ENCODE peak calls at places on chromosomes 4 and X, in seven cellular contexts. One of them, this sample, is unnamed.

GRCh38 chr4:7172946-7173345 is 19.4 kb upstream of the SORCS2 start:
- DNase-seq in ovary: no peak
- DNase-seq in aorta: peak; percentile 47
- DNase-seq in mammary epithelial cell: no peak
- DNase-seq in right lobe of liver: no peak
- DNase-seq in CD8-positive, alpha-beta T cell: no peak
- DNase-seq in small intestine: no peak
- DNase-seq in this sample: no peak

GRCh38 chr4:95107635-95108034 is 349.9 kb downstream of the BMPR1B start:
- DNase-seq in ovary: no peak
- DNase-seq in aorta: peak; percentile 84
- DNase-seq in mammary epithelial cell: peak; percentile 39
- DNase-seq in right lobe of liver: no peak
- DNase-seq in CD8-positive, alpha-beta T cell: no peak
- DNase-seq in small intestine: peak; percentile 15
- DNase-seq in this sample: no peak

GRCh38 chrX:71482228-71482958 is 50.5 kb upstream of the OGT start:
- DNase-seq in ovary: no peak
- DNase-seq in aorta: no peak
- DNase-seq in mammary epithelial cell: peak; percentile 16
- DNase-seq in right lobe of liver: no peak
- DNase-seq in CD8-positive, alpha-beta T cell: no peak
- DNase-seq in small intestine: no peak
- DNase-seq in this sample: no peak

GRCh38 chrX:139286342-139286741 is 244.2 kb upstream of the F9 start:
- DNase-seq in ovary: no peak
- DNase-seq in aorta: no peak
- DNase-seq in mammary epithelial cell: no peak
- DNase-seq in right lobe of liver: peak; percentile 45
- DNase-seq in CD8-positive, alpha-beta T cell: no peak
- DNase-seq in small intestine: peak; percentile 0
- DNase-seq in this sample: no peak

GRCh38 chr4:95533254-95533653 is 15.5 kb downstream of the UNC5C start:
- DNase-seq in ovary: no peak
- DNase-seq in aorta: no peak
- DNase-seq in mammary epithelial cell: no peak
- DNase-seq in right lobe of liver: no peak
- DNase-seq in CD8-positive, alpha-beta T cell: no peak
- DNase-seq in small intestine: no peak
- DNase-seq in this sample: no peak

GRCh38 chr4:121656269-121656641 is 40.5 kb downstream of the ANXA5 start:
- DNase-seq in ovary: peak; percentile 35
- DNase-seq in aorta: no peak
- DNase-seq in mammary epithelial cell: peak; percentile 50
- DNase-seq in right lobe of liver: no peak
- DNase-seq in CD8-positive, alpha-beta T cell: no peak
- DNase-seq in small intestine: peak; percentile 24
- DNase-seq in this sample: no peak

GRCh38 chr4:143597271-143597670 is 83.8 kb downstream of the SMARCA5 start:
- DNase-seq in ovary: no peak
- DNase-seq in aorta: no peak
- DNase-seq in mammary epithelial cell: no peak
- DNase-seq in right lobe of liver: no peak
- DNase-seq in CD8-positive, alpha-beta T cell: no peak
- DNase-seq in small intestine: no peak
- DNase-seq in this sample: no peak

GRCh38 chr4:132383571-132384199 is 765.4 kb upstream of the PCDH10 start:
- DNase-seq in ovary: no peak
- DNase-seq in aorta: no peak
- DNase-seq in mammary epithelial cell: peak; percentile 3
- DNase-seq in right lobe of liver: no peak
- DNase-seq in CD8-positive, alpha-beta T cell: no peak
- DNase-seq in small intestine: peak; percentile 0
- DNase-seq in this sample: no peak

GRCh38 chrX:66014560-66014959 is 25.3 kb downstream of the VSIG4 start:
- DNase-seq in ovary: no peak
- DNase-seq in aorta: no peak
- DNase-seq in mammary epithelial cell: no peak
- DNase-seq in right lobe of liver: no peak
- DNase-seq in CD8-positive, alpha-beta T cell: no peak
- DNase-seq in small intestine: no peak
- DNase-seq in this sample: no peak

GRCh38 chrX:66015906-66016689 is 23.8 kb downstream of the VSIG4 start:
- DNase-seq in ovary: no peak
- DNase-seq in aorta: no peak
- DNase-seq in mammary epithelial cell: no peak
- DNase-seq in right lobe of liver: no peak
- DNase-seq in CD8-positive, alpha-beta T cell: no peak
- DNase-seq in small intestine: no peak
- DNase-seq in this sample: no peak

GRCh38 chrX:66014084-66014483 is 25.8 kb downstream of the VSIG4 start:
- DNase-seq in ovary: no peak
- DNase-seq in aorta: no peak
- DNase-seq in mammary epithelial cell: no peak
- DNase-seq in right lobe of liver: no peak
- DNase-seq in CD8-positive, alpha-beta T cell: no peak
- DNase-seq in small intestine: no peak
- DNase-seq in this sample: no peak

GRCh38 chrX:66016905-66017658 is 22.8 kb downstream of the VSIG4 start:
- DNase-seq in ovary: no peak
- DNase-seq in aorta: no peak
- DNase-seq in mammary epithelial cell: no peak
- DNase-seq in right lobe of liver: no peak
- DNase-seq in CD8-positive, alpha-beta T cell: no peak
- DNase-seq in small intestine: no peak
- DNase-seq in this sample: no peak

DNA sequence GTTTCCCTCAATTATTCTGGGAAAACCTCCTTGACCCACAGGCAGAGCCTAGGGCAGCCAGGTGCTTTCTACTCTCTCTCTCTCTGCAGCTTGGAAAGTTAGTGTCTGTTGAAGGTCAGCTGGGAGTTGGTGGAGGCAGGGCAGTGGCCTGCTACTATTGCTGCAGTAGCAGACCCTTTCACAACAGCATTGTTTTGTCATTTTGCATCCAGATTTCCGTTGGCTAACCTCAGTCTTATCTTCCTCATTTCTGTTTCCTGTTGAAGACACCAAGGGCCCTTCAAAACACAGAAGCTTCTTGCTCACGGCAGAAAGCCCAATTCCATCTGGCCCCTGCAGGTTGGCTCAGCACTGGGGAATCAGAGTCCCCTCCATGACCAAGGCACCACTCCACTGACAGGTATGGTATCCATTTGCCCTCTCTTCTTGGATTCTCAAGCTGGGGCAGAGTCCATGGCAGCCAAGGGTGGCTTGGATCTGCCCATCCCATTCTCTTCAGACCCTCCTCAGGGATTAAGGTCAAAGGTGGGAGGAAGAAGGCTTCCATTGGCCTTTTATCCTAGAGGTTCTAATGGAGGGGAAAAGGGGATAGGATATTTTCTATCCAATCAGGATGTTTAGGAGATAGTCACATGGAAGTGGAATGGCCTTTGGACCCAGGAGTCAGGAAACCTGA is 24.6 kb downstream of the VSIG4 start:
- DNase-seq in ovary: no peak
- DNase-seq in aorta: no peak
- DNase-seq in mammary epithelial cell: no peak
- DNase-seq in right lobe of liver: no peak
- DNase-seq in CD8-positive, alpha-beta T cell: peak; percentile 11
- DNase-seq in small intestine: peak; percentile 20
- DNase-seq in this sample: peak; percentile 27
- H3K4me1 ChIP-seq in ovary: no peaks in the 10 kb centered on the region
- H3K4me1 ChIP-seq in aorta: no peaks in the 10 kb centered on the region
- H3K4me1 ChIP-seq in mammary epithelial cell: peaks cover 5% of the 10 kb centered on the region
- H3K4me1 ChIP-seq in right lobe of liver: no peaks in the 10 kb centered on the region
- H3K4me1 ChIP-seq in CD8-positive, alpha-beta T cell: peaks cover 64% of the 10 kb centered on the region
- H3K4me1 ChIP-seq in small intestine: no peaks in the 10 kb centered on the region
- H3K4me1 ChIP-seq in this sample: no peaks in the 10 kb centered on the region

GRCh38 chr4:93828830-93829530 is 427 bp downstream of the ATOH1 start:
- DNase-seq in ovary: peak; percentile 15
- DNase-seq in aorta: no peak
- DNase-seq in mammary epithelial cell: no peak
- DNase-seq in right lobe of liver: no peak
- DNase-seq in CD8-positive, alpha-beta T cell: no peak
- DNase-seq in small intestine: no peak
- DNase-seq in this sample: peak; percentile 19
- H3K4me1 ChIP-seq in ovary: peaks cover 5% of the 10 kb centered on the region
- H3K4me1 ChIP-seq in aorta: no peaks in the 10 kb centered on the region
- H3K4me1 ChIP-seq in mammary epithelial cell: peaks cover 15% of the 10 kb centered on the region
- H3K4me1 ChIP-seq in right lobe of liver: no peaks in the 10 kb centered on the region
- H3K4me1 ChIP-seq in CD8-positive, alpha-beta T cell: no peaks in the 10 kb centered on the region
- H3K4me1 ChIP-seq in small intestine: peaks cover 6% of the 10 kb centered on the region
- H3K4me1 ChIP-seq in this sample: peaks cover 9% of the 10 kb centered on the region

GRCh38 chr4:2253160-2254084 is 8.5 kb downstream of the MXD4 start:
- DNase-seq in ovary: peak; percentile 29
- DNase-seq in aorta: peak; percentile 55
- DNase-seq in mammary epithelial cell: no peak
- DNase-seq in right lobe of liver: no peak
- DNase-seq in CD8-positive, alpha-beta T cell: peak; percentile 7
- DNase-seq in small intestine: no peak
- DNase-seq in this sample: peak; percentile 2

GRCh38 chr4:2256781-2257191 is 5.1 kb downstream of the MXD4 start:
- DNase-seq in ovary: peak; percentile 47
- DNase-seq in aorta: peak; percentile 81
- DNase-seq in mammary epithelial cell: no peak
- DNase-seq in right lobe of liver: peak; percentile 57
- DNase-seq in CD8-positive, alpha-beta T cell: no peak
- DNase-seq in small intestine: no peak
- DNase-seq in this sample: peak; percentile 67

GRCh38 chr4:2256156-2256731 is 5.7 kb downstream of the MXD4 start:
- DNase-seq in ovary: peak; percentile 64
- DNase-seq in aorta: peak; percentile 77
- DNase-seq in mammary epithelial cell: no peak
- DNase-seq in right lobe of liver: peak; percentile 47
- DNase-seq in CD8-positive, alpha-beta T cell: peak; percentile 9
- DNase-seq in small intestine: no peak
- DNase-seq in this sample: peak; percentile 13

GRCh38 chr4:2255501-2256155 is 6.3 kb downstream of the MXD4 start:
- DNase-seq in ovary: peak; percentile 73
- DNase-seq in aorta: peak; percentile 81
- DNase-seq in mammary epithelial cell: no peak
- DNase-seq in right lobe of liver: peak; percentile 47
- DNase-seq in CD8-positive, alpha-beta T cell: peak; percentile 9
- DNase-seq in small intestine: no peak
- DNase-seq in this sample: peak; percentile 80

DNA sequence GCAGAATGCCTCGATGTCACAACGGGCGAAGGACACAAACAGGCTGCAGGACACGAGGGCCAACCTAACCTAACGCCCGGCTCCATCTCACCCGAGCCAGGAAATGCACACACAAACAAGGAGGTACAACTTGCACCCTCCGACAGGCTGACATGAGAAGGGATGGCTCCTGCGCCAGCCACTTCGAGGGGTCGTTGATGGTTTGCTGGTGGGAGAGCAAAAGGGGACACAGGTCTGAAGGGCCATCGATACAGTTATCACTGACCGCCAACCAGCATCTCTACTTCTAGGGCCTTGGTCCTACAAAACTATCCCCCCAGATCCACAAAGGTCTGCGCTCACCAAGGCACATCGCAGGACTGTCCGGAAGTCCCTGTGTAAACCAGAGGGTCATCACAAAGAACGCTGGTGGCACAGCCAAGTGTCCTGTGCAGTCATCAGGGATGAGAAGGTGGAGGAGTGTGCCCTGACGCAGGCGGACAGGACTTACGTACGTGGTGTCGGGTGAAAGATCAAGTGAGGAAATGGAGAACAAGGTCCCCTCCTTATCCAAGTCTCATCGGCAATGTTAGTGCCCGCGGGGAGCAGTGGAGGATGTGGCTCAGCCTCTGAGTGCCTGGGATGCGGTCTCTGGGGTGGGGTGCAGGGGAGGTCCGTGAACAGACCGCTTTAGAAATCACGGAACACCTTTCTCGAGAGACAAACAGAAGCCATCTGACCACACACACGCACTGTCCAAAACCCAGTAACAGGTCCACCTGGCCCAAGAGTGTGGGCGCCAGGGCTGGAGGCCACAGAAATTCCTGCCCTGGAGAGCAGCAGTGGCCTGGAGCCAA is 7.0 kb downstream of the MXD4 start:
- DNase-seq in ovary: peak; percentile 26
- DNase-seq in aorta: peak; percentile 66
- DNase-seq in mammary epithelial cell: no peak
- DNase-seq in right lobe of liver: no peak
- DNase-seq in CD8-positive, alpha-beta T cell: peak; percentile 9
- DNase-seq in small intestine: no peak
- DNase-seq in this sample: peak; percentile 35
- H3K4me1 ChIP-seq in ovary: peaks cover 17% of the 10 kb centered on the region
- H3K4me1 ChIP-seq in aorta: no peaks in the 10 kb centered on the region
- H3K4me1 ChIP-seq in mammary epithelial cell: peaks cover 28% of the 10 kb centered on the region
- H3K4me1 ChIP-seq in right lobe of liver: peaks cover 1% of the 10 kb centered on the region
- H3K4me1 ChIP-seq in CD8-positive, alpha-beta T cell: peaks cover 2% of the 10 kb centered on the region
- H3K4me1 ChIP-seq in small intestine: peaks cover 6% of the 10 kb centered on the region
- H3K4me1 ChIP-seq in this sample: peaks cover 5% of the 10 kb centered on the region

GRCh38 chrX:43349363-43349762 is 306.7 kb upstream of the MAOA start:
- DNase-seq in ovary: no peak
- DNase-seq in aorta: no peak
- DNase-seq in mammary epithelial cell: peak; percentile 32
- DNase-seq in right lobe of liver: peak; percentile 43
- DNase-seq in CD8-positive, alpha-beta T cell: peak; percentile 13
- DNase-seq in small intestine: peak; percentile 60
- DNase-seq in this sample: no peak

GRCh38 chrX:43350935-43351334 is 305.2 kb upstream of the MAOA start:
- DNase-seq in ovary: no peak
- DNase-seq in aorta: no peak
- DNase-seq in mammary epithelial cell: no peak
- DNase-seq in right lobe of liver: no peak
- DNase-seq in CD8-positive, alpha-beta T cell: no peak
- DNase-seq in small intestine: no peak
- DNase-seq in this sample: no peak

DNA sequence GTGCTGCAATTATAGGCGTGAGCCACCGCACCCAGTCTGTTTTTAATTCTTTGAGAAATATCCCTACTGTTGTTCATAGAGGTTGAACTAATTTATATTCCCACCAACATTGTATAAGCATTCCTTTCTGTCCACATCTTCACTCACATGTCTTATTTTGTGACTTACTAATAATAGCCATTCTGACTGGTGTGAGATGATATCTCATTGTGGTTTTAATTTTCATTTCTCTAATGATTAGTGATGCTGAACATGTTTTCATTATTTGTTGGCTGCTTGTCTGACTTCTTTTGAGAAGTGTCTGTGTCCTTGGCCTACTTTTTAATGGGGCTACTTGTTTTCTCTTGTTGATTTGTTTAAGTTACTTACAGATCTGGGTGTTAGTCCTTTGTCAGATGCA is 310.9 kb upstream of the MAOA start:
- DNase-seq in ovary: no peak
- DNase-seq in aorta: no peak
- DNase-seq in mammary epithelial cell: no peak
- DNase-seq in right lobe of liver: no peak
- DNase-seq in CD8-positive, alpha-beta T cell: no peak
- DNase-seq in small intestine: no peak
- DNase-seq in this sample: no peak
- H3K4me1 ChIP-seq in ovary: no peaks in the 10 kb centered on the region
- H3K4me1 ChIP-seq in aorta: no peaks in the 10 kb centered on the region
- H3K4me1 ChIP-seq in mammary epithelial cell: no peaks in the 10 kb centered on the region
- H3K4me1 ChIP-seq in right lobe of liver: no peaks in the 10 kb centered on the region
- H3K4me1 ChIP-seq in CD8-positive, alpha-beta T cell: no peaks in the 10 kb centered on the region
- H3K4me1 ChIP-seq in small intestine: no peaks in the 10 kb centered on the region
- H3K4me1 ChIP-seq in this sample: no peaks in the 10 kb centered on the region

GRCh38 chr4:140099993-140100392 is 54.0 kb downstream of the MAML3 start:
- DNase-seq in ovary: no peak
- DNase-seq in aorta: no peak
- DNase-seq in mammary epithelial cell: no peak
- DNase-seq in right lobe of liver: no peak
- DNase-seq in CD8-positive, alpha-beta T cell: no peak
- DNase-seq in small intestine: peak; percentile 28
- DNase-seq in this sample: no peak
- H3K4me1 ChIP-seq in ovary: peaks cover 12% of the 10 kb centered on the region
- H3K4me1 ChIP-seq in aorta: peaks cover 2% of the 10 kb centered on the region
- H3K4me1 ChIP-seq in mammary epithelial cell: peaks cover 62% of the 10 kb centered on the region
- H3K4me1 ChIP-seq in right lobe of liver: peaks cover 5% of the 10 kb centered on the region
- H3K4me1 ChIP-seq in CD8-positive, alpha-beta T cell: peaks cover 40% of the 10 kb centered on the region
- H3K4me1 ChIP-seq in small intestine: peaks cover 26% of the 10 kb centered on the region
- H3K4me1 ChIP-seq in this sample: peaks cover under 1% of the 10 kb centered on the region

This sample was measured in pancreas.